ENCODE peak calls at places on chromosome 22, in six cellular contexts. One of them, this sample, is unnamed.

GRCh38 chr22:45918455-45919370 is 58.2 kb downstream of the WNT7B start:
- DNase-seq in adipocyte: no peak
- DNase-seq in Peyer's patch: no peak
- DNase-seq in GM23248: no peak
- DNase-seq in neural progenitor cell: no peak
- DNase-seq in brain microvascular endothelial cell: no peak
- DNase-seq in this sample: no peak

GRCh38 chr22:17774206-17774927 is at the start of gene BID:
- DNase-seq in Peyer's patch: peak
- DNase-seq in GM23248: peak
- DNase-seq in brain microvascular endothelial cell: no peak
- DNase-seq in neural progenitor cell: peak
- DNase-seq in adipocyte: peak
- DNase-seq in this sample: no peak

GRCh38 chr22:39236321-39237275 is 8.2 kb downstream of the PDGFB start:
- DNase-seq in brain microvascular endothelial cell: peak
- DNase-seq in adipocyte: no peak
- DNase-seq in GM23248: no peak
- DNase-seq in neural progenitor cell: no peak
- DNase-seq in Peyer's patch: peak
- DNase-seq in this sample: peak

GRCh38 chr22:23140385-23140784 is 1.4 kb downstream of the RSPH14 start:
- DNase-seq in adipocyte: no peak
- DNase-seq in neural progenitor cell: no peak
- DNase-seq in GM23248: no peak
- DNase-seq in Peyer's patch: no peak
- DNase-seq in brain microvascular endothelial cell: no peak
- DNase-seq in this sample: no peak

GRCh38 chr22:39287076-39287743 is 32.2 kb downstream of the RPL3 start:
- DNase-seq in brain microvascular endothelial cell: no peak
- DNase-seq in Peyer's patch: peak
- DNase-seq in neural progenitor cell: no peak
- DNase-seq in GM23248: no peak
- DNase-seq in adipocyte: no peak
- DNase-seq in this sample: peak

GRCh38 chr22:26746311-26746710 is 88.9 kb downstream of the MIAT start:
- DNase-seq in adipocyte: no peak
- DNase-seq in Peyer's patch: no peak
- DNase-seq in GM23248: no peak
- DNase-seq in brain microvascular endothelial cell: no peak
- DNase-seq in neural progenitor cell: no peak
- DNase-seq in this sample: no peak

GRCh38 chr22:40008726-40009125 is 14.0 kb downstream of the FAM83F start:
- DNase-seq in GM23248: no peak
- DNase-seq in adipocyte: no peak
- DNase-seq in Peyer's patch: no peak
- DNase-seq in neural progenitor cell: no peak
- DNase-seq in brain microvascular endothelial cell: peak
- DNase-seq in this sample: no peak

GRCh38 chr22:24699861-24700260 is 74.7 kb downstream of the PIWIL3 start:
- DNase-seq in GM23248: no peak
- DNase-seq in neural progenitor cell: no peak
- DNase-seq in brain microvascular endothelial cell: no peak
- DNase-seq in Peyer's patch: no peak
- DNase-seq in adipocyte: no peak
- DNase-seq in this sample: no peak

GRCh38 chr22:36374603-36375024 is 13.2 kb downstream of the MYH9 start:
- DNase-seq in Peyer's patch: no peak
- DNase-seq in GM23248: peak
- DNase-seq in neural progenitor cell: no peak
- DNase-seq in brain microvascular endothelial cell: no peak
- DNase-seq in adipocyte: no peak
- DNase-seq in this sample: no peak

GRCh38 chr22:17501679-17502285 is 61.5 kb upstream of the SLC25A18 start:
- DNase-seq in GM23248: peak
- DNase-seq in adipocyte: peak
- DNase-seq in neural progenitor cell: peak
- DNase-seq in brain microvascular endothelial cell: peak
- DNase-seq in Peyer's patch: no peak
- DNase-seq in this sample: peak

GRCh38 chr22:31734512-31734911 is 15.4 kb downstream of the PRR14L start:
- DNase-seq in brain microvascular endothelial cell: peak
- DNase-seq in adipocyte: peak
- DNase-seq in Peyer's patch: no peak
- DNase-seq in neural progenitor cell: no peak
- DNase-seq in GM23248: peak
- DNase-seq in this sample: peak

GRCh38 chr22:40334899-40335298 is 11.4 kb upstream of the ADSL start:
- DNase-seq in brain microvascular endothelial cell: no peak
- DNase-seq in neural progenitor cell: no peak
- DNase-seq in GM23248: no peak
- DNase-seq in adipocyte: no peak
- DNase-seq in Peyer's patch: no peak
- DNase-seq in this sample: no peak

GRCh38 chr22:17578129-17578754 is 14.9 kb downstream of the SLC25A18 start:
- DNase-seq in GM23248: peak
- DNase-seq in adipocyte: peak
- DNase-seq in neural progenitor cell: no peak
- DNase-seq in Peyer's patch: no peak
- DNase-seq in brain microvascular endothelial cell: no peak
- DNase-seq in this sample: peak

GRCh38 chr22:46175631-46176030 is 25.3 kb downstream of the PPARA start:
- DNase-seq in neural progenitor cell: no peak
- DNase-seq in GM23248: peak
- DNase-seq in adipocyte: peak
- DNase-seq in brain microvascular endothelial cell: no peak
- DNase-seq in Peyer's patch: no peak
- DNase-seq in this sample: peak

GRCh38 chr22:29344137-29344536 is 28.6 kb upstream of the RASL10A start:
- DNase-seq in adipocyte: peak
- DNase-seq in Peyer's patch: no peak
- DNase-seq in brain microvascular endothelial cell: peak
- DNase-seq in GM23248: peak
- DNase-seq in neural progenitor cell: no peak
- DNase-seq in this sample: peak

GRCh38 chr22:40408718-40409612 is 38.6 kb downstream of the SGSM3 start:
- DNase-seq in brain microvascular endothelial cell: no peak
- DNase-seq in GM23248: no peak
- DNase-seq in Peyer's patch: no peak
- DNase-seq in adipocyte: no peak
- DNase-seq in neural progenitor cell: no peak
- DNase-seq in this sample: no peak

GRCh38 chr22:35322126-35322525 is 22.4 kb downstream of the TOM1 start:
- DNase-seq in Peyer's patch: no peak
- DNase-seq in adipocyte: no peak
- DNase-seq in brain microvascular endothelial cell: no peak
- DNase-seq in neural progenitor cell: no peak
- DNase-seq in GM23248: no peak
- DNase-seq in this sample: no peak

GRCh38 chr22:25039754-25040153 is 87.2 kb downstream of the KIAA1671 start:
- DNase-seq in neural progenitor cell: no peak
- DNase-seq in adipocyte: no peak
- DNase-seq in Peyer's patch: no peak
- DNase-seq in GM23248: no peak
- DNase-seq in brain microvascular endothelial cell: no peak
- DNase-seq in this sample: no peak

GRCh38 chr22:33409134-33409533 is 351.0 kb upstream of the SYN3 start:
- DNase-seq in GM23248: no peak
- DNase-seq in neural progenitor cell: peak
- DNase-seq in brain microvascular endothelial cell: no peak
- DNase-seq in Peyer's patch: no peak
- DNase-seq in adipocyte: no peak
- DNase-seq in this sample: no peak

GRCh38 chr22:22342697-22343602 is 98.4 kb downstream of the VPREB1 start:
- DNase-seq in GM23248: peak
- DNase-seq in brain microvascular endothelial cell: no peak
- DNase-seq in Peyer's patch: peak
- DNase-seq in adipocyte: peak
- DNase-seq in neural progenitor cell: peak
- DNase-seq in this sample: peak

GRCh38 chr22:46815896-46816721 is 53.7 kb downstream of the TBC1D22A start:
- DNase-seq in brain microvascular endothelial cell: no peak
- DNase-seq in Peyer's patch: no peak
- DNase-seq in neural progenitor cell: no peak
- DNase-seq in adipocyte: peak
- DNase-seq in GM23248: peak
- DNase-seq in this sample: peak

GRCh38 chr22:21936151-21936778 is 16.4 kb downstream of the PPM1F start:
- DNase-seq in GM23248: peak
- DNase-seq in adipocyte: peak
- DNase-seq in neural progenitor cell: no peak
- DNase-seq in Peyer's patch: no peak
- DNase-seq in brain microvascular endothelial cell: no peak
- DNase-seq in this sample: no peak

GRCh38 chr22:45246060-45246985 is 5.6 kb upstream of the KIAA0930 start:
- DNase-seq in adipocyte: peak
- DNase-seq in GM23248: peak
- DNase-seq in Peyer's patch: no peak
- DNase-seq in neural progenitor cell: no peak
- DNase-seq in brain microvascular endothelial cell: peak
- DNase-seq in this sample: peak

GRCh38 chr22:23786261-23786710 is 480 bp upstream of the SMARCB1 start:
- DNase-seq in brain microvascular endothelial cell: no peak
- DNase-seq in GM23248: no peak
- DNase-seq in neural progenitor cell: no peak
- DNase-seq in Peyer's patch: no peak
- DNase-seq in adipocyte: no peak
- DNase-seq in this sample: no peak

DNA sequence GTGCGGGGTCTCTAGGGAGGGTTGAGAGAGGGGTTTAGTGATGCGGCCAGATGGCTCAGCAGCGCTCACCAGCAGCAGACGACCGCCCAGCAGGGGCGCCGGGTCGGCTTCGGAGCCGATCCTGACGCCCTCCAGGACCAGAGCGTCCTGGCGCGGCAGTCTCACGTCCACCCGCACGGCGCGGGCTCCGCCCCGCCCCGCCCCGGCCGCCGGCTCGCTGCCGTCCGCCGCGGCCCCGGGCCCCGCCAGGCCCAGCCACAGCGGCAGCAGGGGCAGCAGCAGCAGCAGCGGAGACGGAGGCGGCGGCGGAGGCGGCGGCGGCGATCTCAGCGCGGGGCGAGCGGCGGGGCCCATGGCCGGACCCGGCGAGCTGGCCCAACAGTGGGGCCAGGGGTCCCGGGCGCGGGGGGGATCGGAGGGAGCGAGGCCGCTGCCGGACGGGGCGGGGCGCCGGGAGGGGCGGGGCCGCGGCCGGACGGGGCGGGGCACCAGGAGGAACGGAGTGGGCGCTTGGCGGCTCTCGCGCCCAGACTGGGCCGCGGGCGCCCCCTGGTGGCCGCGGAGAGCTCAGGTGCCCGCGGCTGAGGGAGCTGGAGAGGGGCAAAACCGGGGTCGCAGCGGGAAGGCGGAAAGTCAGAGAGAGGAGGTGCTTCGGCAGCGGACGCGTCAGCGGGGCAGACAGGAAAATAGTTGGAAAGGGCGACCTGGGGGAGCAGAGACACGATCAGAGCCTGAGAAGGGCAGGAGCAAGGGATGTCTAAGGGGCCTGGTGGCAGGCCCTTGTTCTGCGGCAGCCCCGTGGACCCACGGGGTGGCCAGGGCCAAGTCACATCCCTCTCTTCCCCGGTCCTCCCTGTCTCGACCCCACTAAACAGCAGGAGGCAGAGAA is at the start of gene RNF215:
- DNase-seq in neural progenitor cell: peak
- DNase-seq in adipocyte: peak
- DNase-seq in GM23248: peak
- DNase-seq in Peyer's patch: peak
- DNase-seq in brain microvascular endothelial cell: peak
- DNase-seq in this sample: peak
- H3K4me3 ChIP-seq in neural progenitor cell: peak
- H3K4me3 ChIP-seq in adipocyte: peak
- H3K4me3 ChIP-seq in GM23248: peak
- H3K4me3 ChIP-seq in Peyer's patch: peak
- H3K4me3 ChIP-seq in brain microvascular endothelial cell: peak
- H3K4me3 ChIP-seq in this sample: peak

DNA sequence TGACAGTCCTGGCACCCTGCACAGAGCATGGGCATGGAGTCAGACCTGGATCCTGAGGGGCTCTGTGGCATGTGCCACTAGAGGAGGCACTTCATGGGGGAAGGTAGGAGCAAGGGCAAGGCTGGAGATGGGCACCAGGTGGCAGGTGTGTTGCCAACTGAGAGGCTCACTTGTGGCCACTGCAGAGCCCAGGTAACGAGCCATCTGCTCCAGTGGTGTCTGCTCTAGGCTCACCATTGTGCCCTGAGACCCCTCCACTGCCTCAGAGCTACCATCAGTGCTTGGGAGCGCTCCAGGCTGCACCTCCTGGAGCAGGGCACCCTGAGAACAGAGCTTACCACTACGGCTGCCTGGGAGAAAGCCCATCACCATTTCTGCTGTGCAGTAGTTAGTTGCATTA is 1.3 kb upstream of the ZDHHC8 start:
- DNase-seq in GM23248: no peak
- DNase-seq in Peyer's patch: no peak
- DNase-seq in neural progenitor cell: no peak
- DNase-seq in adipocyte: no peak
- DNase-seq in brain microvascular endothelial cell: no peak
- DNase-seq in this sample: no peak
- H3K4me3 ChIP-seq in GM23248: no peak
- H3K4me3 ChIP-seq in Peyer's patch: no peak
- H3K4me3 ChIP-seq in neural progenitor cell: peak
- H3K4me3 ChIP-seq in adipocyte: no peak
- H3K4me3 ChIP-seq in brain microvascular endothelial cell: no peak
- H3K4me3 ChIP-seq in this sample: no peak

GRCh38 chr22:19522881-19523239 is 1.4 kb downstream of the CLDN5 start:
- DNase-seq in GM23248: no peak
- DNase-seq in Peyer's patch: no peak
- DNase-seq in adipocyte: no peak
- DNase-seq in neural progenitor cell: no peak
- DNase-seq in brain microvascular endothelial cell: no peak
- DNase-seq in this sample: no peak
- H3K4me3 ChIP-seq in GM23248: peak
- H3K4me3 ChIP-seq in Peyer's patch: peak
- H3K4me3 ChIP-seq in adipocyte: peak
- H3K4me3 ChIP-seq in neural progenitor cell: peak
- H3K4me3 ChIP-seq in brain microvascular endothelial cell: peak
- H3K4me3 ChIP-seq in this sample: peak

GRCh38 chr22:27785818-27786217 is 15.7 kb downstream of the MN1 start:
- DNase-seq in neural progenitor cell: no peak
- DNase-seq in brain microvascular endothelial cell: no peak
- DNase-seq in Peyer's patch: no peak
- DNase-seq in adipocyte: peak
- DNase-seq in GM23248: no peak
- DNase-seq in this sample: no peak

GRCh38 chr22:27783436-27784098 is 18.0 kb downstream of the MN1 start:
- DNase-seq in GM23248: peak
- DNase-seq in brain microvascular endothelial cell: no peak
- DNase-seq in neural progenitor cell: no peak
- DNase-seq in Peyer's patch: no peak
- DNase-seq in adipocyte: peak
- DNase-seq in this sample: no peak

GRCh38 chr22:27782065-27782464 is 19.5 kb downstream of the MN1 start:
- DNase-seq in GM23248: no peak
- DNase-seq in Peyer's patch: no peak
- DNase-seq in neural progenitor cell: no peak
- DNase-seq in adipocyte: no peak
- DNase-seq in brain microvascular endothelial cell: no peak
- DNase-seq in this sample: no peak

GRCh38 chr22:27786253-27786898 is 15.2 kb downstream of the MN1 start:
- DNase-seq in GM23248: no peak
- DNase-seq in brain microvascular endothelial cell: no peak
- DNase-seq in neural progenitor cell: no peak
- DNase-seq in adipocyte: peak
- DNase-seq in Peyer's patch: no peak
- DNase-seq in this sample: no peak

GRCh38 chr22:27784099-27784446 is 17.5 kb downstream of the MN1 start:
- DNase-seq in neural progenitor cell: peak
- DNase-seq in GM23248: peak
- DNase-seq in brain microvascular endothelial cell: no peak
- DNase-seq in adipocyte: peak
- DNase-seq in Peyer's patch: no peak
- DNase-seq in this sample: no peak
- H3K4me3 ChIP-seq in neural progenitor cell: no peak
- H3K4me3 ChIP-seq in GM23248: peak
- H3K4me3 ChIP-seq in brain microvascular endothelial cell: no peak
- H3K4me3 ChIP-seq in adipocyte: no peak
- H3K4me3 ChIP-seq in Peyer's patch: no peak
- H3K4me3 ChIP-seq in this sample: no peak

This sample was measured in fibroblast of villous mesenchyme.